ENCODE peak calls at places on chromosomes 12 and 14, in eight cellular contexts. Q, H, V, W, Y, O, B and P are unnamed samples.

GRCh38 chr14:75306917-75307699 is 28.5 kb downstream of the FOS start:
- DNase-seq in W (peak), O (peak), H (peak), V (no peak), B (no peak), Q (peak), Y (no peak), P (peak)

GRCh38 chr12:69337325-69337724 is 10.9 kb upstream of the LYZ start:
- DNase-seq in B (no peak), W (no peak), O (no peak), Q (no peak), Y (no peak), H (no peak), V (no peak), P (no peak)

GRCh38 chr14:20477211-20477876 is 8.1 kb downstream of the PNP start:
- DNase-seq in B (peak), O (peak), V (no peak), H (no peak), W (no peak), Y (no peak), Q (peak), P (peak)

GRCh38 chr12:129716825-129717224 is 187.0 kb downstream of the TMEM132D start:
- DNase-seq in W (no peak), Q (no peak), V (no peak), Y (no peak), O (no peak), H (no peak), B (no peak), P (no peak)

GRCh38 chr14:64801800-64802199 is 77.9 kb downstream of the SPTB start:
- DNase-seq in B (no peak), V (no peak), Q (peak), O (peak), Y (no peak), W (no peak), H (peak), P (peak)

GRCh38 chr14:32329146-32329545 is at the start of gene AKAP6:
- DNase-seq in H (no peak), O (no peak), B (no peak), V (no peak), Q (peak), W (no peak), Y (peak), P (peak)

GRCh38 chr12:105226219-105226618 is 9.8 kb downstream of the APPL2 start:
- DNase-seq in O (no peak), H (no peak), Y (peak), V (peak), B (no peak), W (peak), Q (peak), P (peak)

GRCh38 chr12:47267571-47267970 is 187.8 kb upstream of the AMIGO2 start:
- DNase-seq in W (no peak), B (no peak), H (no peak), O (no peak), Q (peak), Y (no peak), V (no peak), P (no peak)